ENCODE peak calls at places on chromosomes 16 and 17, in ten cellular contexts. J is NCI-H524; R is heart right ventricle; D is GM04504; N is germinal center; B is activated CD8-positive, alpha-beta T cell treated with anti-CD3 and anti-CD28 coated beads for 36 hours; T is fibroblast of lung; K is iris pigment epithelial cell; Y is Right ventricle myocardium superior; G is stimulated activated CD4-positive, alpha-beta T cell treated with anti-CD3 and anti-CD28 coated beads, Interleukin-12 subunit alpha, Interleukin-12 subunit beta, amount 100 ng/mL, for 24 hours. O is an unnamed sample.

GRCh38 chr16:52469775-52470174 is 77.2 kb downstream of the TOX3 start:
- DNase-seq in J (no peak), R (no peak), D (no peak), N (no peak), B (no peak), T (no peak), K (peak; percentile 5), Y (no peak), G (no peak), O (no peak)

GRCh38 chr17:27609606-27610303 is 21.2 kb upstream of the LGALS9 start:
- DNase-seq in J (no peak), R (no peak), D (no peak), N (peak; percentile 31), B (peak; percentile 45), T (peak; percentile 31), K (peak; percentile 50), Y (peak; percentile 63), G (no peak), O (peak; percentile 53)

GRCh38 chr16:58026705-58027340 is 1.3 kb downstream of the MMP15 start:
- DNase-seq in J (no peak), R (peak; percentile 42), D (no peak), N (no peak), B (no peak), T (no peak), K (peak; percentile 3), Y (no peak), G (no peak), O (peak; percentile 59)

GRCh38 chr17:63675607-63676539 is 24.1 kb downstream of the LIMD2 start:
- DNase-seq in J (peak; percentile 23), R (peak; percentile 64), D (peak; percentile 51), N (no peak), B (no peak), T (peak; percentile 90), K (peak; percentile 90), Y (peak; percentile 78), G (no peak), O (peak; percentile 90)

GRCh38 chr16:56246051-56246817 is 54.9 kb downstream of the GNAO1 start:
- DNase-seq in J (no peak), R (no peak), D (peak; percentile 31), N (no peak), B (peak; percentile 11), T (no peak), K (peak; percentile 1), Y (no peak), G (no peak), O (no peak)

GRCh38 chr16:22098538-22099255 is 6.4 kb downstream of the VWA3A start:
- DNase-seq in J (peak; percentile 50), R (no peak), D (no peak), N (peak; percentile 69), B (peak; percentile 11), T (peak; percentile 55), K (peak; percentile 48), Y (no peak), G (no peak), O (no peak)

GRCh38 chr16:11050954-11051353 is 106.6 kb downstream of the CLEC16A start:
- DNase-seq in J (no peak), R (no peak), D (no peak), N (no peak), B (no peak), T (no peak), K (no peak), Y (no peak), G (no peak), O (no peak)

GRCh38 chr17:48123776-48124388 is 16.3 kb downstream of the SNX11 start:
- DNase-seq in J (no peak), R (no peak), D (no peak), N (no peak), B (no peak), T (no peak), K (no peak), Y (no peak), G (no peak), O (no peak)

GRCh38 chr16:73048292-73049050 is 543 bp upstream of the ZFHX3 start:
- DNase-seq in J (no peak), R (peak; percentile 78), D (no peak), N (no peak), B (no peak), T (peak; percentile 40), K (no peak), Y (peak; percentile 82), G (no peak), O (peak; percentile 67)

GRCh38 chr17:83160443-83161297 is 81.3 kb downstream of the METRNL start:
- DNase-seq in J (no peak), R (no peak), D (no peak), N (no peak), B (no peak), T (no peak), K (no peak), Y (no peak), G (no peak), O (no peak)

GRCh38 chr16:13973321-13974023 is 53.5 kb downstream of the ERCC4 start:
- DNase-seq in J (no peak), R (no peak), D (no peak), N (no peak), B (no peak), T (no peak), K (no peak), Y (no peak), G (no peak), O (no peak)

GRCh38 chr17:628507-628941 is 86.1 kb downstream of the VPS53 start:
- DNase-seq in J (no peak), R (no peak), D (no peak), N (no peak), B (no peak), T (peak; percentile 26), K (peak; percentile 42), Y (no peak), G (no peak), O (no peak)

GRCh38 chr17:60392845-60393702 is 1.1 kb upstream of the USP32 start:
- DNase-seq in J (peak; percentile 43), R (no peak), D (no peak), N (peak; percentile 13), B (peak; percentile 60), T (peak; percentile 66), K (peak; percentile 72), Y (no peak), G (peak; percentile 8), O (peak; percentile 80)

GRCh38 chr17:41118721-41119120 is 548 bp upstream of the KRTAP4-11 start:
- DNase-seq in J (no peak), R (no peak), D (no peak), N (no peak), B (no peak), T (no peak), K (no peak), Y (no peak), G (no peak), O (no peak)